ENCODE peak calls at places on chromosome 22, in eight cellular contexts. E, W, K, L, B, X, Y and A are unnamed samples.

GRCh38 chr22:35292786-35293185 is 6.9 kb upstream of the TOM1 start:
- DNase-seq in E (no peak), W (no peak), K (no peak), L (no peak), B (peak; percentile 56), X (no peak), Y (no peak), A (no peak)

GRCh38 chr22:45994516-45995404 is 17.8 kb upstream of the WNT7B start:
- DNase-seq in E (peak; percentile 66), W (peak; percentile 83), K (peak; percentile 85), L (peak; percentile 67), B (peak; percentile 71), X (peak; percentile 77), Y (no peak), A (peak; percentile 71)

GRCh38 chr22:16810188-16810802 is 14.9 kb downstream of the XKR3 start:
- DNase-seq in E (no peak), W (no peak), K (no peak), L (no peak), B (no peak), X (no peak), Y (no peak), A (no peak)

GRCh38 chr22:35425971-35426800 is 26.2 kb downstream of the MCM5 start:
- DNase-seq in E (no peak), W (no peak), K (no peak), L (no peak), B (peak; percentile 69), X (no peak), Y (no peak), A (peak; percentile 67)

GRCh38 chr22:25027552-25027951 is 75.0 kb downstream of the KIAA1671 start:
- DNase-seq in E (no peak), W (no peak), K (no peak), L (no peak), B (no peak), X (no peak), Y (no peak), A (no peak)

GRCh38 chr22:49199224-49199623 is 628.4 kb downstream of the BRD1 start:
- DNase-seq in E (no peak), W (no peak), K (no peak), L (no peak), B (no peak), X (no peak), Y (no peak), A (no peak)

GRCh38 chr22:20774882-20775281 is 969 bp downstream of the SERPIND1 start:
- DNase-seq in E (no peak), W (no peak), K (no peak), L (no peak), B (no peak), X (no peak), Y (no peak), A (no peak)

GRCh38 chr22:50009765-50010675 is 2.5 kb downstream of the IL17REL start:
- DNase-seq in E (no peak), W (no peak), K (peak; percentile 7), L (no peak), B (no peak), X (no peak), Y (no peak), A (no peak)

GRCh38 chr22:31926969-31927368 is 17.4 kb upstream of the YWHAH start:
- DNase-seq in E (no peak), W (no peak), K (no peak), L (no peak), B (no peak), X (peak; percentile 98), Y (no peak), A (peak; percentile 17)

GRCh38 chr22:42277232-42277753 is 6.8 kb upstream of the TCF20 start:
- DNase-seq in E (no peak), W (no peak), K (no peak), L (no peak), B (no peak), X (no peak), Y (no peak), A (no peak)

GRCh38 chr22:23243006-23243573 is 62.8 kb downstream of the BCR start:
- DNase-seq in E (peak; percentile 36), W (peak; percentile 65), K (no peak), L (no peak), B (no peak), X (no peak), Y (no peak), A (no peak)

GRCh38 chr22:20380486-20380885 is 13.5 kb upstream of the ZNF74 start:
- DNase-seq in E (no peak), W (no peak), K (no peak), L (no peak), B (no peak), X (no peak), Y (no peak), A (no peak)

GRCh38 chr22:49686495-49687219 is 141.0 kb downstream of the BRD1 start:
- DNase-seq in E (no peak), W (no peak), K (no peak), L (no peak), B (no peak), X (no peak), Y (no peak), A (no peak)

GRCh38 chr22:27207907-27208306 is 550.5 kb downstream of the MIAT start:
- DNase-seq in E (no peak), W (no peak), K (no peak), L (peak; percentile 43), B (peak; percentile 27), X (no peak), Y (no peak), A (peak; percentile 69)

GRCh38 chr22:29883831-29884139 is 811 bp downstream of the MTMR3 start:
- DNase-seq in E (no peak), W (no peak), K (no peak), L (no peak), B (no peak), X (no peak), Y (no peak), A (no peak)